ENCODE peak calls at places on chromosomes 6 and 20, in five cellular contexts. K, G, I, A and O are unnamed samples. For H3K4me1, the result is how much of the 10 kb centered on the place peaks cover.

GRCh38 chr6:2450546-2450945 is 205.1 kb upstream of the GMDS start:
- DNase-seq in K (peak), G (no peak), I (peak), A (no peak), O (no peak)

GRCh38 chr6:88855521-88856152 is 107.8 kb downstream of the RNGTT start:
- DNase-seq in K (no peak), G (no peak), I (no peak), A (no peak), O (no peak)

GRCh38 chr6:113843500-113844068 is 13.6 kb upstream of the MARCKS start:
- DNase-seq in K (no peak), G (no peak), I (no peak), A (no peak), O (no peak)

GRCh38 chr20:58810116-58810878 is 40.4 kb downstream of the GNAS-AS1 start:
- DNase-seq in K (no peak), G (no peak), I (no peak), A (no peak), O (no peak)

GRCh38 chr20:10312111-10312510 is 93.5 kb downstream of the SNAP25 start:
- DNase-seq in K (no peak), G (no peak), I (no peak), A (no peak), O (no peak)

GRCh38 chr20:43666376-43667328 is at the start of gene MYBL2:
- DNase-seq in K (peak), G (peak), I (peak), A (peak), O (peak)

GRCh38 chr6:128235556-128235955 is 284.8 kb downstream of the PTPRK start:
- DNase-seq in K (no peak), G (no peak), I (no peak), A (no peak), O (no peak)

GRCh38 chr20:11337361-11338130 is 580.1 kb upstream of the BTBD3 start:
- DNase-seq in K (no peak), G (no peak), I (no peak), A (no peak), O (no peak)

GRCh38 chr6:38404900-38405556 is 234.7 kb downstream of the BTBD9 start:
- DNase-seq in K (no peak), G (no peak), I (no peak), A (no peak), O (no peak)

GRCh38 chr6:153145591-153145990 is 14.5 kb upstream of the RGS17 start:
- DNase-seq in K (no peak), G (no peak), I (no peak), A (no peak), O (no peak)

GRCh38 chr6:28134015-28134414 is 7.7 kb upstream of the ZKSCAN8 start:
- DNase-seq in K (no peak), G (no peak), I (peak), A (no peak), O (no peak)

GRCh38 chr6:132122871-132123270 is 171.7 kb upstream of the CCN2 start:
- DNase-seq in K (no peak), G (no peak), I (no peak), A (no peak), O (no peak)

GRCh38 chr6:13248053-13248452 is 80.3 kb downstream of the TBC1D7 start:
- DNase-seq in K (peak), G (no peak), I (no peak), A (no peak), O (no peak)

GRCh38 chr20:8244637-8245036 is 112.6 kb downstream of the PLCB1 start:
- DNase-seq in K (peak), G (no peak), I (no peak), A (no peak), O (no peak)

DNA sequence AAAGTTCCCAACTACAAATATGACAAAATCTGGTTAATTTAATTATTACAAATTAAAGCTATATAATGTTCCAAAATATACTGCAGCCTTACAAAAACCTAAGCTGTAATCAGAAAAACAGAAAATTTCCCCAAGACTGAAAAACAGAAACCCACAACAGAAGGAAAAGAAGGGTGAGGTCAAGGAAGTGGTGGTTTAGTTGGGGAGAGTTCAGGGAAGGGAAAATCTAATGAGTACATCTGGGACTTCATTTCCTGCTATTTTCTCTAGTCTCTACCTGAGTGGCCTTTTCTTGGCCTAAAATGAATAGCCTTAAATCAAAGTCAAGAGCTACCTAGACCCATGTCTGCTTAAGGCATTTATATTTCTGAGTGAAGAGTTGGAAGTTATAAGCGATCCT is 66.2 kb upstream of the BEND6 start:
- DNase-seq in K (no peak), G (no peak), I (no peak), A (no peak), O (no peak)
- TF ChIP-seq CTCF in K (no peak), G (no peak), I (no peak), A (no peak), O (no peak)

GRCh38 chr20:50242178-50242514 is 51.5 kb downstream of the CEBPB start:
- DNase-seq in K (no peak), G (no peak), I (no peak), A (no peak), O (no peak)
- H3K4me1 ChIP-seq in K (under half), G (under half), I (under half), A (half or more), O (under half)

GRCh38 chr6:97110626-97111025 is 172.4 kb downstream of the MMS22L start:
- DNase-seq in K (no peak), G (no peak), I (no peak), A (no peak), O (no peak)
- TF ChIP-seq CTCF in K (no peak), G (no peak), I (no peak), A (no peak), O (no peak)

GRCh38 chr6:149474108-149474935 is 10.5 kb downstream of the ZC3H12D start:
- DNase-seq in K (no peak), G (no peak), I (no peak), A (no peak), O (no peak)

GRCh38 chr6:149470948-149471347 is 13.9 kb downstream of the ZC3H12D start:
- DNase-seq in K (no peak), G (no peak), I (no peak), A (no peak), O (no peak)

GRCh38 chr6:149472241-149472640 is 12.6 kb downstream of the ZC3H12D start:
- DNase-seq in K (no peak), G (no peak), I (no peak), A (no peak), O (no peak)

GRCh38 chr6:149473080-149474052 is 11.4 kb downstream of the ZC3H12D start:
- DNase-seq in K (no peak), G (no peak), I (no peak), A (no peak), O (no peak)

DNA sequence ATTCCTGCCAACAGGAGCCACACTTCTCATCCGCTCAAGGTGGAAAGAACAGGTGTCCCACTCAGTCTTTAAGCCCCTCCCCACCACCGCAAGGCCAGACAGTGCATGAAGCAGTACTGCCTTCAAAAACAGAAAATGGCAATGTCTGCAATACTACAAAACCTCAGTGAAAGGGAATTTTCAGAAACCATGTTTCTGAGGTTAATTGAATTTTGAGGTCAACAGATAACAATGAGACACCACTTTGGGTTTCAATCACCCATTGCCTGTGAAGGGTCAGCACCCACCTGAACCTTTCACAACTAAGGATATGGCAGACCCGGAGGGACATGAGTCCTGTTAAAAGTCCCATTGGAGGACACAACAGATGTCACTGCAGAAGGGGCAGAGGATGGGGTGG is 13.0 kb downstream of the ZC3H12D start:
- DNase-seq in K (no peak), G (no peak), I (no peak), A (no peak), O (no peak)
- H3K4me1 ChIP-seq in K (under half), G (under half), I (under half), A (under half), O (under half)

GRCh38 chr20:38067717-38068365 is 34.3 kb downstream of the RPRD1B start:
- DNase-seq in K (no peak), G (no peak), I (peak), A (no peak), O (no peak)

GRCh38 chr20:38072885-38073284 is 39.3 kb downstream of the RPRD1B start:
- DNase-seq in K (no peak), G (no peak), I (no peak), A (no peak), O (no peak)

GRCh38 chr20:38075161-38075998 is 41.8 kb downstream of the RPRD1B start:
- DNase-seq in K (no peak), G (no peak), I (no peak), A (no peak), O (no peak)

GRCh38 chr20:38076548-38076947 is 43.0 kb downstream of the RPRD1B start:
- DNase-seq in K (no peak), G (no peak), I (no peak), A (no peak), O (no peak)

GRCh38 chr20:38073307-38074010 is 39.9 kb downstream of the RPRD1B start:
- DNase-seq in K (peak), G (no peak), I (peak), A (no peak), O (no peak)
- TF ChIP-seq CTCF in K (peak), G (peak), I (peak), A (peak), O (peak)

GRCh38 chr6:149861603-149862423 is 2.3 kb downstream of the LRP11 start:
- DNase-seq in K (no peak), G (no peak), I (no peak), A (no peak), O (no peak)
- H3K4me1 ChIP-seq in K (under half), G (under half), I (under half), A (half or more), O (under half)

DNA sequence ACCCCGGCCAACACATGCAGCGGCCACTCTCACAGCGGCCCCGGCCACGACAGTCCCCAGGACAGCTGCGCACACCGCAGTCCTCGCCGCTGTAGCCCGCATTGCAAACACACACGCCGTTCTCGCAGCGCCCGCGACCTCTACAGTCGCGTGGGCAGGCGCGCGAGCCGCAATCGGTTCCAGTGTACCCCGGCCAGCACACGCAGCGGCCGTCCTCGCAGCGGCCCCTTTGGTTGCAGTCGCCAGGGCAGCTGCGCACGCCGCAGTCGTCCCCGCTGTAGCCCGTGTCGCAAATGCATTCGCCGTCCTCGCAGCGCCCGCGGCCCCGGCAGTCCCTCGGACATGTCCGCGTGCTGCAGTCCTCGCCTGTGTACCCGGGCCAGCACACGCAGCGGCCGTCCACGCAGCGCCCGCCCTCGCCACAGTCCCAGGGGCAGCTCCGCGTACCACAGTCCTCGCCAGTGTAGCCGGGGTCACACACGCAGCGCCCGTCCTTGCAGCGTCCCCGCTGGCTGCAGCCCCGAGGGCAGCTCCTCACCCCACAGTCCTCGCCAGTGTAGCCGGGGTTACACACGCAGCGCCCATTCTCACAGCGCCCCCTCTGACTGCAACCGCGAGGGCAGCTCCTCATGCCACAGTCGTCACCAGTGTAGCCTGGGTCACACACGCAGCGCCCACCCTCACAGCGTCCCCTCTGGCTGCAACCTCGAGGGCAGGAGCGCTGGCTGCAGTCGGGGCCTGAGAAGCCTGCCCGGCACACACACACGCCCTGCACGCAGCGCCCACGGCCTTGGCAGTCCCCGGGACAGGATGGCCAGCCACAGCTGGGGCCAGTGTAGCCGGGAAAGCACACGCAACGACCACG is 12.5 kb downstream of the TNXB start:
- DNase-seq in K (no peak), G (no peak), I (peak), A (no peak), O (no peak)
- TF ChIP-seq CTCF in K (no peak), G (no peak), I (peak), A (no peak), O (no peak)

GRCh38 chr20:40049838-40050237 is 639.2 kb downstream of the MAFB start:
- DNase-seq in K (no peak), G (no peak), I (no peak), A (no peak), O (no peak)
- H3K4me1 ChIP-seq in K (under half), G (under half), I (under half), A (under half), O (under half)